ENCODE peak calls at places on chromosomes 5 and 9, in four cellular contexts. One of them, this sample, is unnamed.
A peak's percentile ranks its signal among the peaks of the same experiment; 100 is the strongest.

GRCh38 chr9:21465859-21466518 is 16.1 kb downstream of the IFNE start:
- DNase-seq in PC-3: peak; percentile 77
- DNase-seq in SK-N-MC: peak; percentile 56
- DNase-seq in kidney: no peak
- DNase-seq in this sample: peak; percentile 42

GRCh38 chr9:109908459-109909390 is 128.7 kb downstream of the PALM2AKAP2 start:
- DNase-seq in PC-3: no peak
- DNase-seq in SK-N-MC: no peak
- DNase-seq in kidney: no peak
- DNase-seq in this sample: peak; percentile 67

GRCh38 chr5:166722939-166723338 is 1568.5 kb upstream of the WWC1 start:
- DNase-seq in PC-3: peak; percentile 32
- DNase-seq in SK-N-MC: no peak
- DNase-seq in kidney: no peak
- DNase-seq in this sample: peak; percentile 58

GRCh38 chr9:69063839-69064238 is 28.3 kb downstream of the FXN start:
- DNase-seq in PC-3: no peak
- DNase-seq in SK-N-MC: no peak
- DNase-seq in kidney: no peak
- DNase-seq in this sample: no peak

GRCh38 chr5:52985306-52985705 is 3.8 kb upstream of the ITGA2 start:
- DNase-seq in PC-3: peak; percentile 82
- DNase-seq in SK-N-MC: no peak
- DNase-seq in kidney: no peak
- DNase-seq in this sample: no peak

GRCh38 chr5:129019401-129019908 is 54.2 kb downstream of the SLC27A6 start:
- DNase-seq in PC-3: no peak
- DNase-seq in SK-N-MC: no peak
- DNase-seq in kidney: no peak
- DNase-seq in this sample: peak; percentile 32

GRCh38 chr9:109307380-109308240 is 13.2 kb downstream of the EPB41L4B start:
- DNase-seq in PC-3: peak; percentile 78
- DNase-seq in SK-N-MC: no peak
- DNase-seq in kidney: no peak
- DNase-seq in this sample: no peak

GRCh38 chr9:116377179-116377790 is 223.7 kb downstream of the PAPPA start:
- DNase-seq in PC-3: peak; percentile 65
- DNase-seq in SK-N-MC: no peak
- DNase-seq in kidney: no peak
- DNase-seq in this sample: peak; percentile 83

GRCh38 chr9:81823672-81824554 is 104.3 kb upstream of the SPATA31D4 start:
- DNase-seq in PC-3: no peak
- DNase-seq in SK-N-MC: no peak
- DNase-seq in kidney: no peak
- DNase-seq in this sample: no peak

GRCh38 chr9:89919171-89919681 is 314.4 kb downstream of the GADD45G start:
- DNase-seq in PC-3: no peak
- DNase-seq in SK-N-MC: no peak
- DNase-seq in kidney: no peak
- DNase-seq in this sample: no peak

GRCh38 chr5:141001854-141002666 is 35.8 kb downstream of the PCDHAC2 start:
- DNase-seq in PC-3: peak; percentile 48
- DNase-seq in SK-N-MC: no peak
- DNase-seq in kidney: peak; percentile 79
- DNase-seq in this sample: no peak

GRCh38 chr9:114205171-114206015 is 50.1 kb downstream of the COL27A1 start:
- DNase-seq in PC-3: no peak
- DNase-seq in SK-N-MC: no peak
- DNase-seq in kidney: no peak
- DNase-seq in this sample: no peak

GRCh38 chr5:52356311-52356918 is 431.3 kb upstream of the ITGA1 start:
- DNase-seq in PC-3: peak; percentile 33
- DNase-seq in SK-N-MC: no peak
- DNase-seq in kidney: no peak
- DNase-seq in this sample: no peak

GRCh38 chr9:70382046-70382708 is 32.3 kb downstream of the KLF9 start:
- DNase-seq in PC-3: no peak
- DNase-seq in SK-N-MC: no peak
- DNase-seq in kidney: no peak
- DNase-seq in this sample: no peak

GRCh38 chr5:120538644-120539043 is 74.5 kb downstream of the PRR16 start:
- DNase-seq in PC-3: peak; percentile 11
- DNase-seq in SK-N-MC: no peak
- DNase-seq in kidney: no peak
- DNase-seq in this sample: peak; percentile 78

GRCh38 chr9:34428325-34428958 is 29.9 kb downstream of the FAM219A start:
- DNase-seq in PC-3: no peak
- DNase-seq in SK-N-MC: no peak
- DNase-seq in kidney: no peak
- DNase-seq in this sample: peak; percentile 25

GRCh38 chr5:38923661-38924451 is 78.0 kb downstream of the OSMR start:
- DNase-seq in PC-3: no peak
- DNase-seq in SK-N-MC: peak; percentile 14
- DNase-seq in kidney: no peak
- DNase-seq in this sample: no peak

GRCh38 chr9:92048924-92049625 is 66.1 kb downstream of the SPTLC1 start:
- DNase-seq in PC-3: no peak
- DNase-seq in SK-N-MC: peak; percentile 24
- DNase-seq in kidney: no peak
- DNase-seq in this sample: peak; percentile 71

GRCh38 chr9:38101423-38101822 is 32.4 kb upstream of the SHB start:
- DNase-seq in PC-3: no peak
- DNase-seq in SK-N-MC: no peak
- DNase-seq in kidney: no peak
- DNase-seq in this sample: no peak

GRCh38 chr5:60535198-60535597 is 164.8 kb downstream of the DEPDC1B start:
- DNase-seq in PC-3: no peak
- DNase-seq in SK-N-MC: no peak
- DNase-seq in kidney: no peak
- DNase-seq in this sample: no peak

GRCh38 chr5:76790632-76791290 is 28.1 kb upstream of the F2RL1 start:
- DNase-seq in PC-3: peak; percentile 93
- DNase-seq in SK-N-MC: no peak
- DNase-seq in kidney: no peak
- DNase-seq in this sample: peak; percentile 100

GRCh38 chr5:53436480-53437191 is 43.8 kb upstream of the FST start:
- DNase-seq in PC-3: no peak
- DNase-seq in SK-N-MC: no peak
- DNase-seq in kidney: no peak
- DNase-seq in this sample: no peak

GRCh38 chr9:37820142-37820541 is 19.5 kb downstream of the DCAF10 start:
- DNase-seq in PC-3: no peak
- DNase-seq in SK-N-MC: no peak
- DNase-seq in kidney: no peak
- DNase-seq in this sample: no peak

GRCh38 chr5:6875376-6875775 is 162.1 kb downstream of the TENT4A start:
- DNase-seq in PC-3: peak; percentile 67
- DNase-seq in SK-N-MC: no peak
- DNase-seq in kidney: no peak
- DNase-seq in this sample: no peak

GRCh38 chr9:92607773-92608172 is 62.2 kb downstream of the IPPK start:
- DNase-seq in PC-3: no peak
- DNase-seq in SK-N-MC: peak; percentile 69
- DNase-seq in kidney: no peak
- DNase-seq in this sample: peak; percentile 90

GRCh38 chr5:157357823-157358222 is 91.9 kb downstream of the CYFIP2 start:
- DNase-seq in PC-3: no peak
- DNase-seq in SK-N-MC: no peak
- DNase-seq in kidney: no peak
- DNase-seq in this sample: no peak

GRCh38 chr5:96680759-96681158 is 18.6 kb downstream of the CAST start:
- DNase-seq in PC-3: no peak
- DNase-seq in SK-N-MC: no peak
- DNase-seq in kidney: peak; percentile 80
- DNase-seq in this sample: peak; percentile 67

GRCh38 chr5:86679949-86680348 is 62.2 kb downstream of the COX7C start:
- DNase-seq in PC-3: no peak
- DNase-seq in SK-N-MC: no peak
- DNase-seq in kidney: no peak
- DNase-seq in this sample: no peak

GRCh38 chr5:9156282-9156681 is 389.6 kb downstream of the SEMA5A start:
- DNase-seq in PC-3: peak; percentile 86
- DNase-seq in SK-N-MC: no peak
- DNase-seq in kidney: no peak
- DNase-seq in this sample: peak; percentile 72

GRCh38 chr9:87512321-87512720 is 14.7 kb downstream of the DAPK1 start:
- DNase-seq in PC-3: no peak
- DNase-seq in SK-N-MC: no peak
- DNase-seq in kidney: no peak
- DNase-seq in this sample: no peak

GRCh38 chr9:650362-650761 is 191.1 kb upstream of the DMRT1 start:
- DNase-seq in PC-3: no peak
- DNase-seq in SK-N-MC: no peak
- DNase-seq in kidney: no peak
- DNase-seq in this sample: no peak

GRCh38 chr9:2157277-2158105 is 142.3 kb downstream of the SMARCA2 start:
- DNase-seq in PC-3: peak; percentile 49
- DNase-seq in SK-N-MC: no peak
- DNase-seq in kidney: peak; percentile 78
- DNase-seq in this sample: peak; percentile 73

GRCh38 chr5:66246621-66247020 is 102.5 kb downstream of the SREK1 start:
- DNase-seq in PC-3: peak; percentile 45
- DNase-seq in SK-N-MC: no peak
- DNase-seq in kidney: no peak
- DNase-seq in this sample: peak; percentile 42

GRCh38 chr9:136004712-136005111 is 43.5 kb upstream of the UBAC1 start:
- DNase-seq in PC-3: no peak
- DNase-seq in SK-N-MC: no peak
- DNase-seq in kidney: no peak
- DNase-seq in this sample: no peak

GRCh38 chr5:51500-51823 is 40.5 kb upstream of the PLEKHG4B start:
- DNase-seq in PC-3: no peak
- DNase-seq in SK-N-MC: no peak
- DNase-seq in kidney: no peak
- DNase-seq in this sample: no peak

GRCh38 chr5:48192-48591 is 43.8 kb upstream of the PLEKHG4B start:
- DNase-seq in PC-3: no peak
- DNase-seq in SK-N-MC: no peak
- DNase-seq in kidney: no peak
- DNase-seq in this sample: no peak

GRCh38 chr5:53381-54174 is 38.4 kb upstream of the PLEKHG4B start:
- DNase-seq in PC-3: peak; percentile 65
- DNase-seq in SK-N-MC: no peak
- DNase-seq in kidney: no peak
- DNase-seq in this sample: peak; percentile 26

GRCh38 chr5:50724-51499 is 41.1 kb upstream of the PLEKHG4B start:
- DNase-seq in PC-3: no peak
- DNase-seq in SK-N-MC: no peak
- DNase-seq in kidney: no peak
- DNase-seq in this sample: no peak

DNA sequence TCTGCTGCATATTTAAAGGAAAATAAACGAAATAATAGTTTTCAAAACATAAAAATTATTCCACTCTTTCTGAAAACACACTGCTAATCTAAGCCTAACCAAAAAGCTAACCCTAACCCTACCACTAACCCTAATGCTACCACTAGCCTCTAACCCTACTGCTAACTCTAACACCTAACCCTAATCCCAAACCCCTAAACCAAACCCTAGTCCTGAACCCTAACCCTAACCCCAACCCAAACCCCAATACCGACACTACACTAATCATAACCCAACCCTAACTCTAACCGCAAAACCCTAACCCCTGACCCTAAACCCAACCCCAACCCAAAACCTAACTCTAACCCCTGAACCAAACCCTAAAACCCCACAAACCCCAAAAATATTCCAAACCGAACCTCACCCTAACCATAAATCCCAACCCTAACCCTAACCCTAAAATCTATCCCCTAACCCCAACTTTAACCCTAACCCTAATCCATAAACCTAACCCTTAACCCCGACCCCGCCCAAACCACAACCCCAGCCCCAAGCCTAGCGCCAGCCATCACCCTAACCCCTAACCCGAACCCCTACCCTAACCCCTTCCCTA is 41.9 kb upstream of the PLEKHG4B start:
- DNase-seq in PC-3: no peak
- DNase-seq in SK-N-MC: no peak
- DNase-seq in kidney: no peak
- DNase-seq in this sample: no peak
- H3K4me3 ChIP-seq in PC-3: no peak overlapping the region
- H3K4me3 ChIP-seq in SK-N-MC: no peak overlapping the region
- H3K4me3 ChIP-seq in kidney: no peak overlapping the region
- H3K4me3 ChIP-seq in this sample: no peak overlapping the region

GRCh38 chr5:131270809-131271208 is 7.0 kb downstream of the CDC42SE2 start:
- DNase-seq in PC-3: peak; percentile 78
- DNase-seq in SK-N-MC: no peak
- DNase-seq in kidney: no peak
- DNase-seq in this sample: peak; percentile 72
- H3K9ac ChIP-seq in PC-3: no peak overlapping the region
- H3K9ac ChIP-seq in SK-N-MC: no peak overlapping the region
- H3K9ac ChIP-seq in kidney: no peak overlapping the region
- H3K9ac ChIP-seq in this sample: no peak overlapping the region

GRCh38 chr9:138013836-138014569 is 136.4 kb downstream of the CACNA1B start:
- DNase-seq in PC-3: no peak
- DNase-seq in SK-N-MC: no peak
- DNase-seq in kidney: no peak
- DNase-seq in this sample: no peak
- H3K9me3 ChIP-seq in PC-3: no peaks in the 10 kb centered on the region
- H3K9me3 ChIP-seq in SK-N-MC: no peaks in the 10 kb centered on the region
- H3K9me3 ChIP-seq in kidney: no peaks in the 10 kb centered on the region
- H3K9me3 ChIP-seq in this sample: no peaks in the 10 kb centered on the region

DNA sequence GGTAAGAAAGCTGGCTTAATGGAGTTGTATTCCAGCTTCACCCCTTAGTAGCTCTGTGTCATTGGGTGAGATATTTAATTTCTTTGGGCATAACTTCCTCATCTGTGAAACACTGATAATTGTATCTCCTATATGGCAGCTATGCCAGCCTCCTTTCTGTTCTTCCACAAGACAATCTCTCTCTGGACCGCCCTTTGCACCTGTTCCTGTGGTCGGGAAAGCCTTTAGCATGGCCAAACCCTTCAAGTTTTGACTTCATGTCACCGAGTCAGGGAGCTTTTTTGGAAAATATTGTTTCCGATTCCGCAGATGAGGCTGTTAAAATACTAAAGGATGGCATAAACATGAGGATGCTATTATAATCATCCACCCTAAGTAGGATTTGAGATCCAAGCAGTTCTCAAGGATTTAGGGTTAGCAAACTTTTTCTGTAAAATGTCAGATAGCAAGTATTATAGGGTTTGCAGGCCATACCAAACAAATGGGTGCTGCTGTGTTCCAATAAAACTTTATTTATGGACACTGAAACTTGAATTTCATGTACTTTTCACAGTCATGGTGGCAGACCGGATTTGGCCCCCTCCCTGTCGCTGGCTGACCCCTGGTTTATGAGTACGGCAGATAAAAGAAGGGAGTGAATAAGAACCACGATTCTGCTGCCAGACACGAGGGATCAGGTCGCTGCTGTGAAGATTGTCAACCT is 699 bp upstream of the NDFIP1 start:
- DNase-seq in PC-3: no peak
- DNase-seq in SK-N-MC: no peak
- DNase-seq in kidney: no peak
- DNase-seq in this sample: no peak
- H3K4me3 ChIP-seq in PC-3: peak overlapping the region; percentile 96
- H3K4me3 ChIP-seq in SK-N-MC: peak overlapping the region; percentile 80
- H3K4me3 ChIP-seq in kidney: peak overlapping the region; percentile 71
- H3K4me3 ChIP-seq in this sample: peak overlapping the region; percentile 91